ENCODE peak calls at places on chromosome 1, in five cellular contexts. Z, G, U, J and Y are unnamed samples.

GRCh38 chr1:91718877-91719276 is 167.1 kb downstream of the TGFBR3 start:
- DNase-seq in J (no peak), G (no peak), Z (no peak), U (no peak), Y (no peak)

GRCh38 chr1:111517464-111518225 is 14.2 kb upstream of the ADORA3 start:
- DNase-seq in J (no peak), Z (no peak), G (no peak), U (no peak), Y (no peak)

GRCh38 chr1:226820935-226821718 is 49.3 kb upstream of the PSEN2 start:
- DNase-seq in J (peak), U (peak), Z (peak), G (no peak), Y (peak)

GRCh38 chr1:207807395-207808321 is 55.8 kb downstream of the CD46 start:
- DNase-seq in J (no peak), Z (no peak), U (no peak), G (no peak), Y (no peak)

GRCh38 chr1:116919802-116920201 is 10.1 kb downstream of the PTGFRN start:
- DNase-seq in J (no peak), G (no peak), U (no peak), Z (peak), Y (no peak)

GRCh38 chr1:232457607-232458006 is 172.3 kb downstream of the SIPA1L2 start:
- DNase-seq in G (no peak), U (no peak), Z (no peak), J (no peak), Y (no peak)

GRCh38 chr1:220680085-220680687 is 10.0 kb upstream of the C1orf115 start:
- DNase-seq in J (peak), G (no peak), Z (no peak), U (peak), Y (peak)

GRCh38 chr1:234975122-234975940 is 153.3 kb downstream of the TOMM20 start:
- DNase-seq in G (no peak), U (peak), J (peak), Z (peak), Y (peak)

GRCh38 chr1:48405400-48405799 is 66.6 kb downstream of the SPATA6 start:
- DNase-seq in J (no peak), G (no peak), U (peak), Z (no peak), Y (no peak)

GRCh38 chr1:89531480-89532139 is 7.0 kb downstream of the LRRC8B start:
- DNase-seq in Z (no peak), G (no peak), J (no peak), U (no peak), Y (no peak)

GRCh38 chr1:160066829-160067720 is 2.9 kb downstream of the KCNJ10 start:
- DNase-seq in Z (no peak), J (no peak), G (no peak), U (no peak), Y (no peak)

GRCh38 chr1:55635856-55636255 is 420.7 kb upstream of the USP24 start:
- DNase-seq in U (peak), G (no peak), Z (no peak), J (no peak), Y (peak)

GRCh38 chr1:205572426-205572825 is 59.4 kb downstream of the ELK4 start:
- DNase-seq in U (no peak), J (no peak), Z (no peak), G (no peak), Y (no peak)

GRCh38 chr1:156482276-156482675 is 18.3 kb downstream of the MEF2D start:
- DNase-seq in U (no peak), Z (no peak), J (no peak), G (no peak), Y (no peak)

GRCh38 chr1:160143695-160144094 is 7.7 kb upstream of the ATP1A4 start:
- DNase-seq in G (no peak), U (no peak), J (no peak), Z (no peak), Y (no peak)

GRCh38 chr1:77016371-77016770 is 149.1 kb downstream of the ST6GALNAC5 start:
- DNase-seq in U (no peak), J (no peak), G (no peak), Z (no peak), Y (no peak)

GRCh38 chr1:230280054-230280795 is 145.9 kb downstream of the PGBD5 start:
- DNase-seq in U (no peak), J (no peak), Z (no peak), G (no peak), Y (no peak)

GRCh38 chr1:118563969-118564951 is 379.2 kb upstream of the SPAG17 start:
- DNase-seq in J (no peak), Z (no peak), G (no peak), U (no peak), Y (no peak)

GRCh38 chr1:78104322-78104721 is 58.6 kb downstream of the GIPC2 start:
- DNase-seq in Z (no peak), J (no peak), G (no peak), U (peak), Y (peak)

GRCh38 chr1:230465701-230466100 is 39.6 kb upstream of the PGBD5 start:
- DNase-seq in Z (no peak), U (no peak), G (no peak), J (no peak), Y (no peak)

GRCh38 chr1:11931845-11932244 is 2.7 kb upstream of the PLOD1 start:
- DNase-seq in Z (no peak), G (no peak), U (no peak), J (no peak), Y (no peak)

GRCh38 chr1:234758851-234759250 is 148.9 kb upstream of the IRF2BP2 start:
- DNase-seq in G (no peak), Z (no peak), U (no peak), J (no peak), Y (no peak)

GRCh38 chr1:110890474-110891196 is 17.7 kb downstream of the CD53 start:
- DNase-seq in J (no peak), Z (no peak), U (no peak), G (no peak), Y (no peak)

GRCh38 chr1:82125866-82126265 is 325.1 kb downstream of the ADGRL2 start:
- DNase-seq in J (no peak), G (no peak), U (no peak), Z (no peak), Y (no peak)

GRCh38 chr1:112934562-112934952 is 21.4 kb downstream of the SLC16A1 start:
- DNase-seq in U (peak), J (no peak), G (no peak), Z (no peak), Y (peak)

GRCh38 chr1:89573410-89573809 is 48.8 kb downstream of the LRRC8B start:
- DNase-seq in G (no peak), J (no peak), U (no peak), Z (no peak), Y (no peak)

GRCh38 chr1:26350701-26351590 is 3.0 kb downstream of the CRYBG2 start:
- DNase-seq in J (no peak), Z (peak), G (no peak), U (no peak), Y (peak)